ENCODE peak calls at places on chromosomes 4 and X, in four cellular contexts. One of them, this sample, is unnamed.

GRCh38 chr4:173167793-173168395 is 717 bp upstream of the GALNT7 start:
- DNase-seq in tibial nerve: no peak
- DNase-seq in left ventricle myocardium inferior: no peak
- DNase-seq in CD8-positive, alpha-beta T cell: peak; percentile 51
- DNase-seq in this sample: peak; percentile 59

GRCh38 chrX:118884552-118885138 is 61.0 kb downstream of the ZCCHC12 start:
- DNase-seq in tibial nerve: no peak
- DNase-seq in left ventricle myocardium inferior: no peak
- DNase-seq in CD8-positive, alpha-beta T cell: no peak
- DNase-seq in this sample: no peak

GRCh38 chr4:3174371-3175338 is 74.3 kb upstream of the MSANTD1 start:
- DNase-seq in tibial nerve: no peak
- DNase-seq in left ventricle myocardium inferior: no peak
- DNase-seq in CD8-positive, alpha-beta T cell: no peak
- DNase-seq in this sample: no peak

GRCh38 chrX:10010686-10011085 is 43.5 kb downstream of the CLDN34 start:
- DNase-seq in tibial nerve: no peak
- DNase-seq in left ventricle myocardium inferior: no peak
- DNase-seq in CD8-positive, alpha-beta T cell: no peak
- DNase-seq in this sample: no peak

GRCh38 chr4:752196-752861 is 46.7 kb downstream of the PCGF3 start:
- DNase-seq in tibial nerve: no peak
- DNase-seq in left ventricle myocardium inferior: no peak
- DNase-seq in CD8-positive, alpha-beta T cell: no peak
- DNase-seq in this sample: no peak

GRCh38 chr4:14787894-14788293 is 214.4 kb upstream of the CPEB2 start:
- DNase-seq in tibial nerve: no peak
- DNase-seq in left ventricle myocardium inferior: no peak
- DNase-seq in CD8-positive, alpha-beta T cell: no peak
- DNase-seq in this sample: no peak

GRCh38 chrX:129779747-129780146 is at the start of gene SASH3:
- DNase-seq in tibial nerve: peak; percentile 16
- DNase-seq in left ventricle myocardium inferior: peak; percentile 39
- DNase-seq in CD8-positive, alpha-beta T cell: peak; percentile 80
- DNase-seq in this sample: no peak

GRCh38 chr4:138542191-138542771 is 300.1 kb upstream of the SLC7A11 start:
- DNase-seq in tibial nerve: no peak
- DNase-seq in left ventricle myocardium inferior: no peak
- DNase-seq in CD8-positive, alpha-beta T cell: no peak
- DNase-seq in this sample: no peak

GRCh38 chr4:13821522-13821921 is 194.0 kb upstream of the BOD1L1 start:
- DNase-seq in tibial nerve: no peak
- DNase-seq in left ventricle myocardium inferior: no peak
- DNase-seq in CD8-positive, alpha-beta T cell: no peak
- DNase-seq in this sample: no peak

GRCh38 chrX:130994671-130995070 is 63.5 kb upstream of the ARHGAP36 start:
- DNase-seq in tibial nerve: no peak
- DNase-seq in left ventricle myocardium inferior: no peak
- DNase-seq in CD8-positive, alpha-beta T cell: no peak
- DNase-seq in this sample: no peak

GRCh38 chrX:118976599-118977340 is 2.4 kb downstream of the LONRF3 start:
- DNase-seq in tibial nerve: no peak
- DNase-seq in left ventricle myocardium inferior: peak; percentile 27
- DNase-seq in CD8-positive, alpha-beta T cell: peak; percentile 55
- DNase-seq in this sample: no peak

GRCh38 chr4:76105652-76106051 is 31.1 kb downstream of the ART3 start:
- DNase-seq in tibial nerve: no peak
- DNase-seq in left ventricle myocardium inferior: no peak
- DNase-seq in CD8-positive, alpha-beta T cell: no peak
- DNase-seq in this sample: no peak

GRCh38 chrX:109537324-109537665 is 651 bp downstream of the NXT2 start:
- DNase-seq in tibial nerve: no peak
- DNase-seq in left ventricle myocardium inferior: no peak
- DNase-seq in CD8-positive, alpha-beta T cell: no peak
- DNase-seq in this sample: peak; percentile 71

GRCh38 chrX:38939067-38939466 is 137.8 kb downstream of the MID1IP1 start:
- DNase-seq in tibial nerve: peak; percentile 13
- DNase-seq in left ventricle myocardium inferior: no peak
- DNase-seq in CD8-positive, alpha-beta T cell: no peak
- DNase-seq in this sample: peak; percentile 18

GRCh38 chr4:152265149-152265621 is 270.7 kb downstream of the FBXW7 start:
- DNase-seq in tibial nerve: no peak
- DNase-seq in left ventricle myocardium inferior: no peak
- DNase-seq in CD8-positive, alpha-beta T cell: no peak
- DNase-seq in this sample: no peak

GRCh38 chr4:121353213-121353612 is 27.6 kb downstream of the QRFPR start:
- DNase-seq in tibial nerve: no peak
- DNase-seq in left ventricle myocardium inferior: no peak
- DNase-seq in CD8-positive, alpha-beta T cell: no peak
- DNase-seq in this sample: no peak

GRCh38 chr4:144734522-144734921 is 88.6 kb downstream of the HHIP start:
- DNase-seq in tibial nerve: no peak
- DNase-seq in left ventricle myocardium inferior: no peak
- DNase-seq in CD8-positive, alpha-beta T cell: no peak
- DNase-seq in this sample: no peak

GRCh38 chr4:26485684-26486083 is 4.6 kb downstream of the CCKAR start:
- DNase-seq in tibial nerve: no peak
- DNase-seq in left ventricle myocardium inferior: no peak
- DNase-seq in CD8-positive, alpha-beta T cell: no peak
- DNase-seq in this sample: no peak

GRCh38 chr4:10093801-10094552 is 22.6 kb downstream of the WDR1 start:
- DNase-seq in tibial nerve: no peak
- DNase-seq in left ventricle myocardium inferior: no peak
- DNase-seq in CD8-positive, alpha-beta T cell: no peak
- DNase-seq in this sample: no peak

GRCh38 chrX:123223409-123223808 is 39.3 kb downstream of the GRIA3 start:
- DNase-seq in tibial nerve: no peak
- DNase-seq in left ventricle myocardium inferior: no peak
- DNase-seq in CD8-positive, alpha-beta T cell: no peak
- DNase-seq in this sample: no peak

GRCh38 chr4:169295822-169296221 is 25.1 kb upstream of the SH3RF1 start:
- DNase-seq in tibial nerve: no peak
- DNase-seq in left ventricle myocardium inferior: no peak
- DNase-seq in CD8-positive, alpha-beta T cell: no peak
- DNase-seq in this sample: no peak

GRCh38 chr4:25756503-25756902 is 100.9 kb downstream of the SLC34A2 start:
- DNase-seq in tibial nerve: no peak
- DNase-seq in left ventricle myocardium inferior: no peak
- DNase-seq in CD8-positive, alpha-beta T cell: no peak
- DNase-seq in this sample: peak; percentile 50

GRCh38 chrX:153907456-153907855 is 3.0 kb downstream of the AVPR2 start:
- DNase-seq in tibial nerve: no peak
- DNase-seq in left ventricle myocardium inferior: no peak
- DNase-seq in CD8-positive, alpha-beta T cell: no peak
- DNase-seq in this sample: no peak

GRCh38 chr4:39464886-39465501 is 6.1 kb downstream of the LIAS start:
- DNase-seq in tibial nerve: no peak
- DNase-seq in left ventricle myocardium inferior: no peak
- DNase-seq in CD8-positive, alpha-beta T cell: no peak
- DNase-seq in this sample: no peak

GRCh38 chr4:108644237-108644636 is 6.2 kb upstream of the OSTC start:
- DNase-seq in tibial nerve: no peak
- DNase-seq in left ventricle myocardium inferior: no peak
- DNase-seq in CD8-positive, alpha-beta T cell: no peak
- DNase-seq in this sample: no peak

GRCh38 chrX:2679534-2680485 is 11.3 kb upstream of the CD99 start:
- DNase-seq in tibial nerve: no peak
- DNase-seq in left ventricle myocardium inferior: no peak
- DNase-seq in CD8-positive, alpha-beta T cell: no peak
- DNase-seq in this sample: no peak

GRCh38 chrX:110425222-110425621 is 66.6 kb downstream of the RTL9 start:
- DNase-seq in tibial nerve: no peak
- DNase-seq in left ventricle myocardium inferior: no peak
- DNase-seq in CD8-positive, alpha-beta T cell: no peak
- DNase-seq in this sample: no peak

GRCh38 chrX:119062750-119063374 is 9.9 kb upstream of the CT47C1 start:
- DNase-seq in tibial nerve: no peak
- DNase-seq in left ventricle myocardium inferior: no peak
- DNase-seq in CD8-positive, alpha-beta T cell: no peak
- DNase-seq in this sample: no peak

GRCh38 chrX:40434947-40435346 is 145.8 kb upstream of the ATP6AP2 start:
- DNase-seq in tibial nerve: no peak
- DNase-seq in left ventricle myocardium inferior: peak; percentile 18
- DNase-seq in CD8-positive, alpha-beta T cell: no peak
- DNase-seq in this sample: no peak

GRCh38 chr4:84159767-84160166 is 339.3 kb downstream of the NKX6-1 start:
- DNase-seq in tibial nerve: no peak
- DNase-seq in left ventricle myocardium inferior: no peak
- DNase-seq in CD8-positive, alpha-beta T cell: no peak
- DNase-seq in this sample: no peak

GRCh38 chr4:72525938-72526337 is 43.1 kb downstream of the ADAMTS3 start:
- DNase-seq in tibial nerve: peak; percentile 13
- DNase-seq in left ventricle myocardium inferior: peak; percentile 71
- DNase-seq in CD8-positive, alpha-beta T cell: no peak
- DNase-seq in this sample: peak; percentile 36

GRCh38 chrX:29852767-29853166 is 362.6 kb upstream of the MAGEB2 start:
- DNase-seq in tibial nerve: no peak
- DNase-seq in left ventricle myocardium inferior: no peak
- DNase-seq in CD8-positive, alpha-beta T cell: no peak
- DNase-seq in this sample: no peak

GRCh38 chr4:120801171-120801758 is 121.3 kb downstream of the PRDM5 start:
- DNase-seq in tibial nerve: no peak
- DNase-seq in left ventricle myocardium inferior: peak; percentile 40
- DNase-seq in CD8-positive, alpha-beta T cell: no peak
- DNase-seq in this sample: no peak

GRCh38 chrX:9231491-9231890 is 197.6 kb upstream of the FAM9B start:
- DNase-seq in tibial nerve: no peak
- DNase-seq in left ventricle myocardium inferior: no peak
- DNase-seq in CD8-positive, alpha-beta T cell: no peak
- DNase-seq in this sample: no peak

GRCh38 chr4:142846729-142847606 is 867 bp upstream of the INPP4B start:
- DNase-seq in tibial nerve: no peak
- DNase-seq in left ventricle myocardium inferior: peak; percentile 30
- DNase-seq in CD8-positive, alpha-beta T cell: peak; percentile 77
- DNase-seq in this sample: no peak
- TF ChIP-seq CTCF in tibial nerve: no peak
- TF ChIP-seq CTCF in left ventricle myocardium inferior: peak; percentile 53
- TF ChIP-seq CTCF in CD8-positive, alpha-beta T cell: peak; percentile 42
- TF ChIP-seq CTCF in this sample: peak; percentile 63

DNA sequence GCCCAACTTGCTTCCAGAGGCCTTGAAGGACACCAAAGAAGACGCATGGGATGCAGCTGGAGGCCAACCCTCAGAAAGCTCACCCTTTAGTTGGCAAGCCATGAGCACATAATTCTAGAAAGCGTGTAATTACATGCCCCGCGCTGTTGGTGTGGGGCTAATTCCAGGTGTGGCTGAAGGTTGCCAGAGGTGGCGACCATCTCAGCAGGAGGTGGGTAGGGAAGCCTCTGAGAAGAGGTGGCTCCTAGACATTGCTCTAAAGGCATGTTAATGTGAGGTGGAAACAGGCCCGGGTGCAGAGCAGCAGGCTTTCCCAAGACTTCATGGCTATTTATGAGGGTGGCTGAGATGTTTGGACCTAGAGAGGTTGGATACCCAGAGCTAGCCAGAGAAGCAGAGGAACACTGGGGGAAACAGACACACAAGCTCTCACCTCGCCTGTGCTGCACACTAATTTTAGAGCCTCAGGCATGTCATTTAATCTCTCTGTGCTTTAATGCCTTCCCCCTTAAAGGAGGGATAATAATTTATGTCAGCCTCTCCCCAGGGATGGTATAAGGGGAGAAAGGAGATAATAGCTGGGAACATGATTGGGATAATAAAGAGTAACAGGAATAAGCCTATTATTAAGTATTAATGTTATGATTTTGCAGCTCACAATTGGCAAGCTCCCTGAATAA is 60.0 kb upstream of the HELT start:
- DNase-seq in tibial nerve: no peak
- DNase-seq in left ventricle myocardium inferior: no peak
- DNase-seq in CD8-positive, alpha-beta T cell: no peak
- DNase-seq in this sample: no peak
- H3K4me3 ChIP-seq in tibial nerve: no peak overlapping the region
- H3K4me3 ChIP-seq in left ventricle myocardium inferior: no peak overlapping the region
- H3K4me3 ChIP-seq in CD8-positive, alpha-beta T cell: no peak overlapping the region
- H3K4me3 ChIP-seq in this sample: no peak overlapping the region

GRCh38 chr4:71184195-71184781 is 154.5 kb upstream of the SLC4A4 start:
- DNase-seq in tibial nerve: no peak
- DNase-seq in left ventricle myocardium inferior: no peak
- DNase-seq in CD8-positive, alpha-beta T cell: peak; percentile 56
- DNase-seq in this sample: no peak
- TF ChIP-seq CTCF in tibial nerve: peak; percentile 50
- TF ChIP-seq CTCF in left ventricle myocardium inferior: peak; percentile 70
- TF ChIP-seq CTCF in CD8-positive, alpha-beta T cell: peak; percentile 76
- TF ChIP-seq CTCF in this sample: peak; percentile 79

GRCh38 chr4:74444891-74445642 is at the start of gene AREG:
- DNase-seq in tibial nerve: peak; percentile 40
- DNase-seq in left ventricle myocardium inferior: peak; percentile 75
- DNase-seq in CD8-positive, alpha-beta T cell: peak; percentile 89
- DNase-seq in this sample: no peak

GRCh38 chr4:74447636-74448233 is 2.8 kb downstream of the AREG start:
- DNase-seq in tibial nerve: no peak
- DNase-seq in left ventricle myocardium inferior: no peak
- DNase-seq in CD8-positive, alpha-beta T cell: no peak
- DNase-seq in this sample: peak; percentile 52

GRCh38 chr4:74446896-74447295 is 2.0 kb downstream of the AREG start:
- DNase-seq in tibial nerve: no peak
- DNase-seq in left ventricle myocardium inferior: no peak
- DNase-seq in CD8-positive, alpha-beta T cell: no peak
- DNase-seq in this sample: no peak

GRCh38 chr4:74449571-74450297 is 4.8 kb downstream of the AREG start:
- DNase-seq in tibial nerve: no peak
- DNase-seq in left ventricle myocardium inferior: no peak
- DNase-seq in CD8-positive, alpha-beta T cell: no peak
- DNase-seq in this sample: no peak

GRCh38 chr4:74446193-74446868 is 1.4 kb downstream of the AREG start:
- DNase-seq in tibial nerve: no peak
- DNase-seq in left ventricle myocardium inferior: no peak
- DNase-seq in CD8-positive, alpha-beta T cell: no peak
- DNase-seq in this sample: no peak
- H3K4me3 ChIP-seq in tibial nerve: no peak overlapping the region
- H3K4me3 ChIP-seq in left ventricle myocardium inferior: no peak overlapping the region
- H3K4me3 ChIP-seq in CD8-positive, alpha-beta T cell: no peak overlapping the region
- H3K4me3 ChIP-seq in this sample: no peak overlapping the region

DNA sequence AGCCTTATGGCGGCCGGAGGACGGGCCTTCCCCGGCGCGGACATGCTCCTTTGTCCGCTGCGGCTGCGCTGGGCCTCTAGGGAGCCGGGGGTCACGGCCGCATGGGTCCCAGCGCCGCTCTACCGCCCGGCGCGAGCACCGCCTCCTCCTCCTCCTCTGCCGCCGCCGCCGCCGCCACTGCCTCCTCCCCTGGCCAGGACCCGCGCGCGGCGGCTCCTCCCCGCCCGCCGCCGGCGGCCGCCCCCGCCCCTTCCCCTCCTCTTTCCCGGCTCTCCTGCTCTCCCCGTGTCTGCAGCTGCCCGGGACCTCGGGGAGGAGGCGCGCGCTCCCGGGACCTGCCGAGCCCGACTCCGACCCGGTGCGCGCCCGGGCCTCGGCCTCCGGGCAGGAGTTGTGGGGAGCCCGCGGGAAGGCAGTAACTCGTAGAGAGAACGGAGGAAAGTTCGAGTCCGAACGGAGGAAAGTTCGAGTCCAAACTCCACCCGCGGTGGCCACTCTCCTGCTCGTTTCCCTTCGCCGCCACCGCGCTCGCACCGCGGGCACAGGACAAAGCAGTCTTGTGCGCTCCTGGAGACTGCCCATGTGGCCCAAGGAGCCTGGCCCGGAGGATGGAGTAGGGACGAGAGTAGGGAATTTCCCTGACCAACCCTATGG is at the start of gene ADGRA3:
- DNase-seq in tibial nerve: peak; percentile 52
- DNase-seq in left ventricle myocardium inferior: peak; percentile 79
- DNase-seq in CD8-positive, alpha-beta T cell: no peak
- DNase-seq in this sample: no peak
- TF ChIP-seq CTCF in tibial nerve: no peak
- TF ChIP-seq CTCF in left ventricle myocardium inferior: no peak
- TF ChIP-seq CTCF in CD8-positive, alpha-beta T cell: no peak
- TF ChIP-seq CTCF in this sample: no peak

This sample was measured in epithelial cell of proximal tubule.